ENCODE peak calls at places on chromosomes 11 and 22, in nine cellular contexts. B is transverse colon, M is adrenal gland, V is stomach, Y is gastrocnemius medialis, G is uterus, W is A549, H is IMR-90, T is prostate gland. R is an unnamed sample.

GRCh38 chr22:17944205-17944725 is 80.1 kb downstream of the MICAL3 start:
- DNase-seq in B (no peak), M (no peak), V (no peak), Y (no peak), G (no peak), W (no peak), H (no peak), T (no peak), R (no peak)

GRCh38 chr11:59787816-59788215 is 22.8 kb downstream of the MRPL16 start:
- DNase-seq in B (no peak), M (no peak), V (no peak), Y (no peak), G (no peak), W (no peak), H (peak; percentile 73), T (no peak), R (no peak)

GRCh38 chr11:13238879-13239514 is 38.6 kb upstream of the BMAL1 start:
- DNase-seq in B (peak; percentile 46), M (peak; percentile 58), V (peak; percentile 54), Y (no peak), G (no peak), W (peak; percentile 57), H (peak; percentile 41), T (no peak), R (no peak)

GRCh38 chr11:24593332-24593731 is 96.5 kb downstream of the LUZP2 start:
- DNase-seq in B (no peak), M (no peak), V (no peak), Y (no peak), G (no peak), W (no peak), H (peak; percentile 4), T (no peak), R (no peak)

GRCh38 chr11:93198221-93198650 is 445 bp upstream of the SLC36A4 start:
- DNase-seq in B (no peak), M (no peak), V (no peak), Y (no peak), G (no peak), W (no peak), H (peak; percentile 44), T (no peak), R (no peak)

GRCh38 chr11:87239001-87239400 is 201.3 kb downstream of the TMEM135 start:
- DNase-seq in B (no peak), M (no peak), V (no peak), Y (no peak), G (no peak), W (no peak), H (no peak), T (no peak), R (no peak)

GRCh38 chr11:6755303-6755952 is 16.3 kb downstream of the OR2AG2 start:
- DNase-seq in B (peak; percentile 10), M (peak; percentile 24), V (peak; percentile 27), Y (no peak), G (no peak), W (peak; percentile 41), H (peak; percentile 34), T (no peak), R (no peak)

GRCh38 chr11:105000797-105001196 is 22.2 kb downstream of the CASP5 start:
- DNase-seq in B (peak; percentile 29), M (no peak), V (peak; percentile 29), Y (no peak), G (no peak), W (no peak), H (no peak), T (no peak), R (no peak)

GRCh38 chr11:94224078-94224477 is 80.3 kb upstream of the IZUMO1R start:
- DNase-seq in B (no peak), M (no peak), V (no peak), Y (no peak), G (no peak), W (no peak), H (peak; percentile 12), T (no peak), R (no peak)

GRCh38 chr11:119671561-119672015 is 57.4 kb downstream of the NECTIN1 start:
- DNase-seq in B (no peak), M (peak; percentile 22), V (no peak), Y (no peak), G (peak; percentile 39), W (no peak), H (peak; percentile 55), T (no peak), R (no peak)

GRCh38 chr22:41822289-41823057 is 10.4 kb upstream of the SREBF2 start:
- DNase-seq in B (no peak), M (no peak), V (no peak), Y (no peak), G (no peak), W (peak; percentile 67), H (peak; percentile 82), T (peak; percentile 58), R (no peak)

GRCh38 chr11:96658436-96658835 is 268.6 kb downstream of the JRKL start:
- DNase-seq in B (no peak), M (no peak), V (no peak), Y (no peak), G (no peak), W (no peak), H (no peak), T (no peak), R (no peak)

GRCh38 chr11:428295-428694 is 13.5 kb upstream of the SIGIRR start:
- DNase-seq in B (no peak), M (no peak), V (no peak), Y (no peak), G (no peak), W (no peak), H (no peak), T (no peak), R (no peak)

GRCh38 chr11:62055970-62056369 is 67.8 kb upstream of the INCENP start:
- DNase-seq in B (no peak), M (no peak), V (no peak), Y (no peak), G (no peak), W (no peak), H (no peak), T (no peak), R (no peak)

GRCh38 chr11:69212121-69213110 is 56.7 kb downstream of the SMIM38 start:
- DNase-seq in B (no peak), M (no peak), V (peak; percentile 17), Y (no peak), G (no peak), W (no peak), H (no peak), T (no peak), R (no peak)

GRCh38 chr11:56521955-56522354 is 21.1 kb downstream of the OR5M11 start:
- DNase-seq in B (peak; percentile 19), M (no peak), V (no peak), Y (no peak), G (no peak), W (peak; percentile 4), H (no peak), T (no peak), R (no peak)

GRCh38 chr11:64244107-64244506 is 2.6 kb downstream of the PPP1R14B start:
- DNase-seq in B (no peak), M (no peak), V (no peak), Y (no peak), G (no peak), W (no peak), H (no peak), T (no peak), R (no peak)
- TF ChIP-seq POLR2A in B (no peak), M (no peak), V (no peak), Y (no peak), G (no peak), W (no peak), H (no peak), T (no peak), R (no peak)

DNA sequence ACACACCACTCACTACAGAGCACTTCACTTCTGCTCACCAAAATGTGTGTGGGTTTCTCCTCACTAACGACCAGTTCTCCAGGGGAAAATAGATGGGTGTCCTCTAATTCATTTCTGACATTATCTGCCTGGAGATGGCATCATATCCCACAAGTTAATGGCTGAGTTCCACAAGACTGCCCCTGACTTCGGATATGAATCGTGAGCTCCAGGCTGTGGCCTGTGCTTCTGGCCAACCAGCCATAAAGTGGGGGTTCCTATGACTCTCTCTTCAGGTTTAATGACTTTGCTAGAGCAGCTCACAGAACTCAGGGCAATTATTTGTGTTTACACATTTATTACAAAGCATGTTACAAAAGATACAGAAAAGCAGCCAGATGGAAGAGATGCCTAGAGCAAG is 113.0 kb upstream of the SYT13 start:
- DNase-seq in B (no peak), M (no peak), V (no peak), Y (no peak), G (no peak), W (no peak), H (no peak), T (no peak), R (no peak)
- TF ChIP-seq CTCF in B (no peak), M (no peak), V (no peak), Y (no peak), G (no peak), W (no peak), H (no peak), T (no peak), R (no peak)

GRCh38 chr11:67260406-67260805 is 5.9 kb upstream of the GRK2 start:
- DNase-seq in B (no peak), M (peak; percentile 12), V (no peak), Y (no peak), G (no peak), W (no peak), H (no peak), T (no peak), R (no peak)
- TF ChIP-seq POLR2A in B (no peak), M (no peak), V (no peak), Y (no peak), G (no peak), W (no peak), H (no peak), T (no peak), R (no peak)

GRCh38 chr11:33617672-33618362 is 82.8 kb downstream of the C11orf91 start:
- DNase-seq in B (no peak), M (no peak), V (no peak), Y (no peak), G (no peak), W (no peak), H (no peak), T (no peak), R (no peak)

GRCh38 chr11:33618956-33619355 is 81.7 kb downstream of the C11orf91 start:
- DNase-seq in B (no peak), M (no peak), V (no peak), Y (no peak), G (no peak), W (no peak), H (no peak), T (no peak), R (no peak)

GRCh38 chr11:33615751-33616150 is 84.9 kb downstream of the C11orf91 start:
- DNase-seq in B (no peak), M (no peak), V (no peak), Y (no peak), G (no peak), W (no peak), H (no peak), T (no peak), R (no peak)

GRCh38 chr11:33618363-33618735 is 82.3 kb downstream of the C11orf91 start:
- DNase-seq in B (no peak), M (no peak), V (no peak), Y (no peak), G (no peak), W (no peak), H (no peak), T (no peak), R (no peak)

DNA sequence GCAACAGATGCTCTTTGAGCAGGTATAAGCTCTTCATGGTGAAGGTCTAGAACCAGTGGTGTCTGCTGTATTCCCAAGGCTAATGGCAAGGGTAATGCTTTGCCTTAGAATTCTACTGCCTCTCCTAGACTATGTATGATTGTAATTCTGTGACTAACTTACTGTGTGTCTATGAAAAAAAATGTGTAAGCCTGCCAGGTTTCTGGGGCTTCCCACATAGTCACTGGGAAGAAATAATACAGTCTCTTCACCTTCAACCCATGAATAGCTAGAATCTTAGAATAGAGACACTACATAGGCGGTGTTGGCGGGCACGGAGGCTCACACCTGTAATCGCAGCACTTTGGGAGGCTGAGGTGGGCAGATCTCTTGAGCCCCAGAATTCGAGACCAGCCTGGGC is 84.1 kb downstream of the C11orf91 start:
- DNase-seq in B (no peak), M (no peak), V (no peak), Y (no peak), G (no peak), W (no peak), H (peak; percentile 69), T (no peak), R (no peak)
- TF ChIP-seq CTCF in B (no peak), M (no peak), V (no peak), Y (no peak), G (no peak), W (no peak), H (no peak), T (no peak), R (no peak)

R was measured in esophagus squamous epithelium.